ENCODE peak calls at places on chromosomes 11 and 22, in seven cellular contexts. S, Q, Z, N, P, A and U are unnamed samples.

GRCh38 chr22:20128902-20129746 is 2.5 kb upstream of the ZDHHC8 start:
- DNase-seq in Q (no peak), A (no peak), S (no peak), N (peak), P (no peak), Z (peak), U (no peak)

GRCh38 chr11:114606003-114606801 is 10.6 kb upstream of the NXPE4 start:
- DNase-seq in Z (no peak), S (no peak), P (no peak), Q (no peak), A (no peak), N (no peak), U (no peak)

GRCh38 chr11:117457835-117458234 is 130.2 kb downstream of the CEP164 start:
- DNase-seq in Q (no peak), A (no peak), N (no peak), Z (no peak), P (no peak), S (no peak), U (no peak)

GRCh38 chr11:121755191-121755590 is 302.4 kb upstream of the SORL1-AS1 start:
- DNase-seq in Z (no peak), S (no peak), A (no peak), Q (no peak), N (no peak), P (no peak), U (no peak)

GRCh38 chr11:29507381-29507780 is 509.4 kb downstream of the KCNA4 start:
- DNase-seq in Z (no peak), P (no peak), S (no peak), N (no peak), Q (no peak), A (no peak), U (no peak)

GRCh38 chr11:44126304-44126703 is 30.8 kb downstream of the EXT2 start:
- DNase-seq in A (no peak), N (no peak), S (no peak), Q (no peak), Z (no peak), P (no peak), U (no peak)

GRCh38 chr22:50247748-50248147 is 2.9 kb upstream of the TUBGCP6 start:
- DNase-seq in Q (no peak), Z (peak), N (no peak), P (no peak), S (no peak), A (no peak), U (no peak)

GRCh38 chr11:17391493-17392355 is 3.3 kb upstream of the KCNJ11 start:
- DNase-seq in S (no peak), A (no peak), P (no peak), Z (no peak), N (no peak), Q (no peak), U (no peak)

GRCh38 chr22:48305726-48306235 is 1521.9 kb downstream of the BRD1 start:
- DNase-seq in P (no peak), Q (no peak), N (no peak), A (no peak), S (no peak), Z (no peak), U (no peak)

DNA sequence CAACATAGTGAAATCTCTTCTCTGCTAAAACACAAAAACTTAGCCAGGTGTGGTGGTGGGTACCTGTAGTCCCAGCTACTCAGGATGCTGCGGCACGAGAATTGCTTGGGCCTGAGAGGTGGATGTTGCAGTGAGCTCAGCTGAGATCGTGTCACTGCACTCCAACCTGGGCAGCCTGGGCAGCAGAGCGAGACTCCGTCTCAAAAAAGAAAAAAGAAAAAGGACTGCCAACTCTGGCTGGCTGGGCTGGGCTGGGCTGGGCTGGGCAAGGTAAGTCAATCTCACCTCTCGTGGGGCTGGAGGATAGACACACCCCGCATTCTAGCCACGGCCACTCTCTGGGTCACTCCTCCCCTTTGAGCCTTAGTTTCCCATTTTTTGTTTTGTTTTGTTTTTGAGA is 26.9 kb downstream of the TEF start:
- DNase-seq in N (no peak), Q (no peak), S (no peak), A (no peak), P (no peak), Z (no peak), U (no peak)
- H3K4me3 ChIP-seq in N (no peak), Q (no peak), S (no peak), A (no peak), P (no peak), Z (no peak), U (no peak)

GRCh38 chr11:132158696-132159095 is 788.3 kb downstream of the NTM start:
- DNase-seq in Q (no peak), P (no peak), A (no peak), Z (no peak), N (no peak), S (no peak), U (no peak)

GRCh38 chr11:132161538-132161937 is 791.1 kb downstream of the NTM start:
- DNase-seq in Q (no peak), N (no peak), A (no peak), Z (no peak), S (no peak), P (no peak), U (no peak)

DNA sequence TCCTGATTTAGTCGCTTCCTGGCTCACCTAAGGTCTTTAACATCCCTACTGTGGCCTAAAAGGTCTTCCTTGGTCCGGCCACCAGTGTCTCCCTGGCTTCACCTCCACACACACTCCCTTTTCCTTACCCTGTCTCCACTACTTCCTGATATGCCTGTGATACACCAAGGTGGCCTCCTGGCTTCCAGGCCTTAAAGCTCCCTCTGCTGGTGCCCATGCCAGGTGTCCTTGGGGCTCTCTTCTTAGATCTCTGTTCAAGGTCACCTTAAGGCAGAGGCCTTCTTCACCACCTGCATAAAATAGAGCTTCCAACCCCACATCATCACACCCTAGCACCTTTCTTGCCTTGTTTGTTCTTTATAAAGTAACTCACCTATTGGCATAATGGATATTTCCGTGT is 787.7 kb downstream of the NTM start:
- DNase-seq in P (no peak), S (no peak), Z (peak), Q (no peak), A (no peak), N (no peak), U (no peak)
- TF ChIP-seq CTCF in P (peak), S (no peak), Z (peak), Q (peak), A (no peak), N (peak), U (peak)

DNA sequence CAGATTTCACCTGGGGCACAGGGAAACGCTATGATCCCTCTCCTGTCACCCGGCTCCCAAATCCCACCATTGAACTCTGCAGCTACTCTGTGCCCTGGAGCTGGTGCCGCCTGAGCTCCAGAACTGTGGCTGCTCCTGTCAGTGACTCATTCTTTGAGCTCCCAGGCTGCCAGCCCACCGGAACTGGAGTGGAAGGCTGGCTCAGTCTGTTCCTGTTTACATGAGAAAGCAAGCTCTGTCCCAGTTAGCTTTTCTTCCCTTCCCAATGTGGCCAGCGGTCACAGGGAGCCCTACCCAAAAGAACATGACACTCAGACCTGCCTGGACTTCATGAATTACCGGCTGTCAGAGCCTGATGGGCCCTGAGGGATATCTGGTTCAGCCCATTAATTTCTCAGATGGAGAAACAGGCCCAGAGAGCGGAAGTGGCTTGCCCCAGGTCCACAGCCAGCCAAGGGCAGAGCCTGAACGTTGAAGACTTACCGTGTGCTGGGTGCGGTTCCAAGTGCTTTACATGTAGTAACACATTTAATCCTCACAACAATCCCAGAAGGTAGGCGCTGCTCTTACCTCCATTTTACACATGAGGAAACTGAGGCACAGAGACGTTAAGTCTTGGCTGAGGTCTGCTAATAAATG is 23.8 kb upstream of the IGSF22 start:
- DNase-seq in S (peak), P (no peak), Q (peak), A (no peak), N (no peak), Z (peak), U (no peak)
- H3K4me3 ChIP-seq in S (no peak), P (no peak), Q (no peak), A (no peak), N (no peak), Z (no peak), U (no peak)

GRCh38 chr22:25709758-25710157 is 32.2 kb upstream of the MYO18B start:
- DNase-seq in S (no peak), N (no peak), P (no peak), Q (no peak), Z (no peak), A (no peak), U (no peak)
- TF ChIP-seq CTCF in S (no peak), N (no peak), P (no peak), Q (no peak), Z (no peak), A (no peak), U (no peak)

GRCh38 chr11:64181506-64182411 is 4.2 kb upstream of the STIP1 start:
- DNase-seq in A (peak), Q (peak), Z (peak), P (peak), N (peak), S (peak), U (no peak)
- H3K4me3 ChIP-seq in A (peak), Q (peak), Z (peak), P (no peak), N (no peak), S (no peak), U (no peak)

DNA sequence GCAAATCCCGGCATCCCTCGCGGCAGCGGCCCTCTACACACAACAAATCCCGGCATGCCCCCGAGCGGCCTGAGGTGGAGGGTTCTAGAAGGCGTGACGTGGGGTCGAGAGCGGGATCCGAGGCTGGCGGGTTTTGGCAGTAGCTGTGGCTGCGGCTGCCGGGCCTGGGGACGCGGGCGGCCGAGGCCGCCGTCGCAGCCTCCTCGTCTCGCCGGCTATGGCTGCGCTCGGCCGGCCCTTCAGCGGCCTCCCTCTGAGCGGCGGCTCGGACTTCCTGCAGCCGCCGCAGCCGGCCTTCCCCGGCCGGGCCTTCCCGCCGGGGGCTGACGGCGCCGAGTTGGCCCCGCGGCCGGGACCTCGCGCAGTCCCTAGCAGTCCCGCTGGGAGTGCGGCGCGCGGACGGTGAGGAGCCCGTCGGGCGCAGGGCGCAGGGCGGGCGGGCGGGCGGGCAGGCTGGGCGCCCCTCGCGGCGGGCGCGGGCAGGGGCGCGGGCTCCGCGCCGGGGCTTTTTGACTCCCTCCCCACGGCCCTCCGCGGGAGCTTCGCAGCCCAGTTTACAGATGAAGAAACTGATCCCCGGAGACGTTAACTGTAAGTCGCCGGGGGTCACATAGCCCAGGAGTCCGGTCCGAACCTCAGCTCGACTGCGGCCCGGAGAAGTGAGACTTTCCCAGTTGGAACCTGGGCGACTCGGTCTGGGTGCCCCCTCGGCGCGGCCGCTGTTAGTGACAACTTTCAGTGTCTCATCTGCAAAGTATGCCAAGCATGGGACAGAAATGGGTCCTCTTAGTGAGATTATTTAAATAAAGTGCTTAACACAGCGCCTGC is at the start of gene CCDC117:
- DNase-seq in Q (peak), Z (peak), S (peak), P (peak), N (peak), A (peak), U (peak)
- TF ChIP-seq CTCF in Q (no peak), Z (no peak), S (peak), P (peak), N (peak), A (peak), U (no peak)

GRCh38 chr22:43901976-43902643 is 10.3 kb upstream of the PNPLA5 start:
- DNase-seq in P (peak), S (no peak), A (no peak), Q (peak), Z (peak), N (no peak), U (no peak)
- H3K4me3 ChIP-seq in P (no peak), S (no peak), A (no peak), Q (no peak), Z (no peak), N (no peak), U (no peak)